ENCODE peak calls at places on chromosome 14, in five cellular contexts. X is colonic mucosa, N is adrenal gland, W is kidney, U is NB4. C is an unnamed sample.

GRCh38 chr14:69101331-69101826 is 51.5 kb downstream of the DCAF5 start:
- DNase-seq in X (peak; percentile 53), N (no peak), W (no peak), U (peak; percentile 81), C (peak; percentile 88)

GRCh38 chr14:100417466-100417865 is 94.3 kb downstream of the SLC25A47 start:
- DNase-seq in X (peak; percentile 90), W (no peak), U (peak; percentile 35), N (peak; percentile 92), C (peak; percentile 89)

GRCh38 chr14:76673261-76673660 is 88.0 kb upstream of the VASH1 start:
- DNase-seq in U (no peak), X (no peak), W (no peak), N (no peak), C (no peak)

GRCh38 chr14:92973265-92973797 is 50.4 kb downstream of the CHGA start:
- DNase-seq in W (peak; percentile 75), X (peak; percentile 77), N (no peak), U (peak; percentile 47), C (peak; percentile 60)

GRCh38 chr14:101665478-101666078 is 95.9 kb upstream of the PPP2R5C start:
- DNase-seq in W (no peak), N (no peak), U (peak; percentile 67), X (peak; percentile 46), C (peak; percentile 35)

GRCh38 chr14:28776482-28777266 is 10.1 kb downstream of the FOXG1 start:
- DNase-seq in W (no peak), X (no peak), N (no peak), U (no peak), C (no peak)

GRCh38 chr14:71400821-71401447 is 493.7 kb downstream of the PCNX1 start:
- DNase-seq in U (no peak), N (no peak), X (no peak), W (no peak), C (no peak)

GRCh38 chr14:99325591-99325990 is 53.6 kb upstream of the BCL11B start:
- DNase-seq in N (no peak), U (no peak), X (no peak), W (no peak), C (no peak)

GRCh38 chr14:47539065-47539464 is 136.3 kb downstream of the MDGA2 start:
- DNase-seq in W (no peak), N (no peak), U (peak; percentile 31), X (no peak), C (no peak)

GRCh38 chr14:103628221-103628683 is 759 bp upstream of the KLC1 start:
- DNase-seq in W (peak; percentile 95), N (peak; percentile 88), X (peak; percentile 84), U (peak; percentile 28), C (peak; percentile 82)

GRCh38 chr14:64248689-64249088 is 45.5 kb downstream of the ESR2 start:
- DNase-seq in X (no peak), N (no peak), U (no peak), W (no peak), C (no peak)

GRCh38 chr14:94009767-94010166 is 12.7 kb downstream of the CCDC197 start:
- DNase-seq in U (no peak), X (no peak), W (peak; percentile 19), N (no peak), C (no peak)

GRCh38 chr14:56124296-56124695 is 6.1 kb downstream of the PELI2 start:
- DNase-seq in X (no peak), N (no peak), U (no peak), W (no peak), C (no peak)

GRCh38 chr14:61514006-61514830 is 181.1 kb upstream of the HIF1A start:
- DNase-seq in N (no peak), X (no peak), W (no peak), U (no peak), C (no peak)

GRCh38 chr14:37060496-37061260 is 111.7 kb downstream of the SLC25A21 start:
- DNase-seq in U (no peak), W (no peak), N (no peak), X (no peak), C (no peak)

GRCh38 chr14:91942128-91942527 is 5.4 kb downstream of the FBLN5 start:
- DNase-seq in W (no peak), X (no peak), N (no peak), U (no peak), C (no peak)

GRCh38 chr14:77307099-77307496 is 13.6 kb downstream of the POMT2 start:
- DNase-seq in W (no peak), X (no peak), U (no peak), N (no peak), C (no peak)

GRCh38 chr14:61710853-61711817 is 15.8 kb downstream of the HIF1A start:
- DNase-seq in N (no peak), W (no peak), X (no peak), U (no peak), C (no peak)

GRCh38 chr14:54935958-54936357 is 33.3 kb upstream of the GCH1 start:
- DNase-seq in X (no peak), W (no peak), U (no peak), N (no peak), C (no peak)

GRCh38 chr14:105257464-105257863 is 9.1 kb downstream of the BTBD6 start:
- DNase-seq in W (no peak), X (peak; percentile 95), N (no peak), U (no peak), C (peak; percentile 93)

GRCh38 chr14:51283402-51283825 is 43.4 kb downstream of the TMX1 start:
- DNase-seq in N (no peak), U (peak; percentile 56), W (no peak), X (no peak), C (peak; percentile 54)

GRCh38 chr14:95895720-95896119 is 19.1 kb downstream of the TUNAR start:
- DNase-seq in W (no peak), U (peak; percentile 22), N (no peak), X (no peak), C (peak; percentile 13)

GRCh38 chr14:94292526-94292871 is 569 bp downstream of the SERPINA10 start:
- DNase-seq in N (no peak), X (no peak), W (no peak), U (no peak), C (no peak)

GRCh38 chr14:68703093-68703492 is 89.8 kb downstream of the ZFP36L1 start:
- DNase-seq in N (peak; percentile 67), X (no peak), W (no peak), U (peak; percentile 60), C (peak; percentile 16)

GRCh38 chr14:55057919-55058318 is 6.5 kb downstream of the MAPK1IP1L start:
- DNase-seq in U (no peak), N (no peak), W (no peak), X (no peak), C (no peak)

GRCh38 chr14:50272498-50272897 is 39.5 kb downstream of the L2HGDH start:
- DNase-seq in N (no peak), W (no peak), X (no peak), U (no peak), C (no peak)

GRCh38 chr14:75494898-75495297 is 27.4 kb upstream of the BATF start:
- DNase-seq in W (no peak), N (no peak), U (no peak), X (no peak), C (no peak)

GRCh38 chr14:56933446-56933845 is 123.2 kb upstream of the OTX2 start:
- DNase-seq in N (no peak), W (no peak), X (no peak), U (no peak), C (no peak)

GRCh38 chr14:53496668-53497067 is 343.5 kb upstream of the DDHD1 start:
- DNase-seq in N (no peak), W (no peak), X (no peak), U (no peak), C (no peak)

GRCh38 chr14:60905930-60906329 is 74.9 kb downstream of the TRMT5 start:
- DNase-seq in W (no peak), X (no peak), N (no peak), U (no peak), C (no peak)

GRCh38 chr14:23613242-23614070 is 22.7 kb upstream of the DHRS2 start:
- DNase-seq in N (no peak), X (peak; percentile 45), W (no peak), U (no peak), C (peak; percentile 72)

GRCh38 chr14:54440037-54440436 is 1.1 kb downstream of the CNIH1 start:
- DNase-seq in W (no peak), N (no peak), X (no peak), U (no peak), C (no peak)

GRCh38 chr14:77140937-77141591 is 527 bp downstream of the ZDHHC22 start:
- DNase-seq in U (no peak), N (no peak), X (no peak), W (no peak), C (no peak)

GRCh38 chr14:73783107-73783727 is 68.4 kb upstream of the PTGR2 start:
- DNase-seq in W (no peak), U (no peak), N (no peak), X (no peak), C (no peak)

GRCh38 chr14:94021001-94021400 is 5.1 kb upstream of the OTUB2 start:
- DNase-seq in U (no peak), W (no peak), X (no peak), N (no peak), C (no peak)

GRCh38 chr14:26993541-26993940 is 395.7 kb upstream of the NOVA1 start:
- DNase-seq in X (no peak), W (no peak), U (no peak), N (no peak), C (no peak)

GRCh38 chr14:34465069-34465859 is 3.2 kb upstream of the SPTSSA start:
- DNase-seq in W (no peak), U (peak; percentile 47), X (peak; percentile 34), N (no peak), C (peak; percentile 91)

C was measured in small intestine.